ENCODE peak calls at places on chromosome 2, in four cellular contexts. One of them, this sample, is unnamed.

GRCh38 chr2:144477281-144477942 is 42.5 kb downstream of the ZEB2 start:
- DNase-seq in AG04449: no peak
- DNase-seq in AG09319: no peak
- DNase-seq in nephron progenitor cell: no peak
- DNase-seq in this sample: no peak

GRCh38 chr2:6866239-6866745 is 585 bp upstream of the CMPK2 start:
- DNase-seq in AG04449: no peak
- DNase-seq in AG09319: no peak
- DNase-seq in nephron progenitor cell: peak; percentile 30
- DNase-seq in this sample: no peak

GRCh38 chr2:42141687-42142475 is 27.3 kb upstream of the EML4 start:
- DNase-seq in AG04449: peak; percentile 84
- DNase-seq in AG09319: peak; percentile 59
- DNase-seq in nephron progenitor cell: peak; percentile 59
- DNase-seq in this sample: peak; percentile 77

GRCh38 chr2:21289994-21290393 is 166.2 kb downstream of the TDRD15 start:
- DNase-seq in AG04449: no peak
- DNase-seq in AG09319: no peak
- DNase-seq in nephron progenitor cell: no peak
- DNase-seq in this sample: no peak

GRCh38 chr2:232891621-232892071 is 21.6 kb downstream of the SNORC start:
- DNase-seq in AG04449: no peak
- DNase-seq in AG09319: peak; percentile 34
- DNase-seq in nephron progenitor cell: no peak
- DNase-seq in this sample: no peak

GRCh38 chr2:85243101-85244072 is 84.4 kb downstream of the TGOLN2 start:
- DNase-seq in AG04449: no peak
- DNase-seq in AG09319: no peak
- DNase-seq in nephron progenitor cell: peak; percentile 54
- DNase-seq in this sample: no peak

GRCh38 chr2:240502059-240502429 is 55.7 kb downstream of the ANKMY1 start:
- DNase-seq in AG04449: no peak
- DNase-seq in AG09319: no peak
- DNase-seq in nephron progenitor cell: no peak
- DNase-seq in this sample: no peak

GRCh38 chr2:35929551-35929950 is 426.0 kb upstream of the CRIM1 start:
- DNase-seq in AG04449: no peak
- DNase-seq in AG09319: no peak
- DNase-seq in nephron progenitor cell: no peak
- DNase-seq in this sample: no peak

GRCh38 chr2:71935291-71935848 is 212.3 kb downstream of the CYP26B1 start:
- DNase-seq in AG04449: peak; percentile 54
- DNase-seq in AG09319: peak; percentile 42
- DNase-seq in nephron progenitor cell: no peak
- DNase-seq in this sample: no peak

GRCh38 chr2:187567126-187567525 is 12.9 kb upstream of the TFPI start:
- DNase-seq in AG04449: peak; percentile 40
- DNase-seq in AG09319: peak; percentile 55
- DNase-seq in nephron progenitor cell: no peak
- DNase-seq in this sample: peak; percentile 33

GRCh38 chr2:29165362-29166236 is 50.4 kb downstream of the CLIP4 start:
- DNase-seq in AG04449: peak; percentile 33
- DNase-seq in AG09319: peak; percentile 54
- DNase-seq in nephron progenitor cell: no peak
- DNase-seq in this sample: peak; percentile 74

GRCh38 chr2:212926948-212927347 is 224.5 kb downstream of the IKZF2 start:
- DNase-seq in AG04449: no peak
- DNase-seq in AG09319: no peak
- DNase-seq in nephron progenitor cell: no peak
- DNase-seq in this sample: no peak

GRCh38 chr2:48849770-48850169 is 94.2 kb upstream of the LHCGR start:
- DNase-seq in AG04449: no peak
- DNase-seq in AG09319: no peak
- DNase-seq in nephron progenitor cell: no peak
- DNase-seq in this sample: peak; percentile 58

GRCh38 chr2:112626604-112627059 is 19.1 kb upstream of the SLC20A1 start:
- DNase-seq in AG04449: no peak
- DNase-seq in AG09319: no peak
- DNase-seq in nephron progenitor cell: peak; percentile 48
- DNase-seq in this sample: no peak

GRCh38 chr2:117820444-117820843 is 6.0 kb downstream of the DDX18 start:
- DNase-seq in AG04449: no peak
- DNase-seq in AG09319: no peak
- DNase-seq in nephron progenitor cell: no peak
- DNase-seq in this sample: no peak

GRCh38 chr2:108323619-108324018 is 34.9 kb downstream of the SULT1C2 start:
- DNase-seq in AG04449: no peak
- DNase-seq in AG09319: no peak
- DNase-seq in nephron progenitor cell: no peak
- DNase-seq in this sample: no peak